ENCODE peak calls at places on chromosomes 3 and 15, in eight cellular contexts. D is astrocyte of the spinal cord, S is IMR-90, F is HFF-Myc, K is fibroblast of mammary gland, I is A549, R is lower lobe of right lung, V is astrocyte. E is an unnamed sample.

GRCh38 chr3:105253225-105253624 is 113.5 kb upstream of the ALCAM start:
- DNase-seq in D (peak; percentile 50), R (no peak), K (no peak), V (peak; percentile 47), I (no peak), S (no peak), F (no peak), E (no peak)

GRCh38 chr15:100778831-100779288 is 100.8 kb upstream of the ALDH1A3 start:
- DNase-seq in K (no peak), I (no peak), V (no peak), F (no peak), R (no peak), S (no peak), D (no peak), E (no peak)

GRCh38 chr3:38986901-38987300 is 64.8 kb downstream of the SCN11A start:
- DNase-seq in K (peak; percentile 17), S (peak; percentile 50), V (no peak), F (no peak), I (no peak), D (no peak), R (no peak), E (no peak)

GRCh38 chr3:129034650-129035049 is 25.9 kb upstream of the GP9 start:
- DNase-seq in I (no peak), R (no peak), F (no peak), D (no peak), S (no peak), V (no peak), K (no peak), E (no peak)

GRCh38 chr3:122077293-122078234 is 22.4 kb downstream of the CD86 start:
- DNase-seq in V (no peak), I (no peak), R (no peak), S (no peak), K (no peak), F (no peak), D (no peak), E (no peak)

GRCh38 chr15:88647362-88648105 is 8.7 kb downstream of the ISG20 start:
- DNase-seq in I (no peak), F (no peak), R (no peak), S (no peak), V (no peak), K (no peak), D (no peak), E (no peak)

GRCh38 chr15:69951511-69952209 is 146.1 kb downstream of the TLE3 start:
- DNase-seq in R (no peak), V (no peak), D (no peak), F (no peak), I (no peak), K (no peak), S (peak; percentile 13), E (no peak)

GRCh38 chr15:48175126-48175525 is 3.0 kb downstream of the MYEF2 start:
- DNase-seq in R (no peak), D (no peak), F (no peak), V (no peak), K (no peak), I (no peak), S (no peak), E (no peak)

GRCh38 chr3:153595186-153595815 is 433.3 kb downstream of the RAP2B start:
- DNase-seq in V (peak; percentile 25), R (no peak), S (peak; percentile 50), D (peak; percentile 65), K (peak; percentile 59), I (peak; percentile 33), F (no peak), E (no peak)

GRCh38 chr3:112813723-112814171 is 32.9 kb downstream of the CD200R1L start:
- DNase-seq in K (peak; percentile 45), D (no peak), R (peak; percentile 51), I (no peak), S (peak; percentile 62), F (no peak), V (peak; percentile 74), E (no peak)

GRCh38 chr15:43511012-43511885 is 6.2 kb upstream of the MAP1A start:
- DNase-seq in D (no peak), S (no peak), R (no peak), K (no peak), F (no peak), I (peak; percentile 52), V (no peak), E (no peak)

GRCh38 chr3:115523467-115523866 is 99.8 kb upstream of the GAP43 start:
- DNase-seq in V (no peak), R (no peak), F (no peak), D (no peak), I (no peak), K (no peak), S (no peak), E (no peak)

GRCh38 chr15:99703603-99704443 is 29.4 kb downstream of the LYSMD4 start:
- DNase-seq in K (peak; percentile 92), D (peak; percentile 94), V (peak; percentile 87), I (peak; percentile 81), S (peak; percentile 95), F (peak; percentile 77), R (no peak), E (no peak)

GRCh38 chr3:1609416-1609815 is 489.2 kb upstream of the CNTN4 start:
- DNase-seq in V (no peak), R (no peak), K (no peak), S (no peak), I (no peak), F (no peak), D (no peak), E (no peak)

GRCh38 chr15:55277116-55277564 is 12.5 kb downstream of the RAB27A start:
- DNase-seq in R (no peak), D (peak; percentile 31), I (no peak), S (peak; percentile 82), F (no peak), V (peak; percentile 76), K (peak; percentile 41), E (no peak)

GRCh38 chr3:114336122-114336697 is 42.4 kb downstream of the TIGIT start:
- DNase-seq in K (peak; percentile 17), V (peak; percentile 13), S (peak; percentile 18), F (no peak), D (peak; percentile 15), R (no peak), I (no peak), E (no peak)

GRCh38 chr3:124467980-124468902 is 262.0 kb upstream of the UMPS start:
- DNase-seq in D (peak; percentile 36), F (no peak), R (no peak), S (peak; percentile 40), V (peak; percentile 10), I (peak; percentile 44), K (peak; percentile 28), E (peak; percentile 64)

GRCh38 chr3:31777092-31777491 is 204.0 kb downstream of the OSBPL10 start:
- DNase-seq in R (no peak), D (no peak), F (no peak), I (no peak), V (no peak), K (peak; percentile 49), S (peak; percentile 23), E (no peak)

GRCh38 chr3:180804871-180805430 is 107.5 kb upstream of the FXR1 start:
- DNase-seq in I (peak; percentile 12), S (peak; percentile 9), D (peak; percentile 55), F (no peak), V (peak; percentile 54), K (peak; percentile 49), R (no peak), E (no peak)

GRCh38 chr3:180802837-180803236 is 109.6 kb upstream of the FXR1 start:
- DNase-seq in K (peak; percentile 40), R (no peak), I (peak; percentile 9), D (peak; percentile 36), F (no peak), S (peak; percentile 4), V (peak; percentile 4), E (no peak)
- TF ChIP-seq CTCF in K (peak; percentile 58), R (peak; percentile 23), I (peak; percentile 42), D (peak; percentile 61), F (peak; percentile 15), S (peak; percentile 49), V (peak; percentile 37), E (no peak)

GRCh38 chr15:63532307-63532744 is 27.9 kb downstream of the USP3 start:
- DNase-seq in I (peak; percentile 37), R (no peak), S (peak; percentile 38), K (peak; percentile 54), V (no peak), F (no peak), D (no peak), E (no peak)

GRCh38 chr15:63530235-63530634 is 25.8 kb downstream of the USP3 start:
- DNase-seq in V (no peak), F (no peak), K (no peak), R (no peak), D (no peak), S (no peak), I (no peak), E (no peak)

GRCh38 chr15:63528138-63528659 is 23.8 kb downstream of the USP3 start:
- DNase-seq in K (no peak), R (no peak), F (no peak), I (no peak), S (no peak), D (no peak), V (peak; percentile 32), E (no peak)

GRCh38 chr15:63530762-63531299 is 26.4 kb downstream of the USP3 start:
- DNase-seq in K (no peak), V (no peak), F (no peak), I (no peak), S (no peak), R (no peak), D (no peak), E (no peak)

DNA sequence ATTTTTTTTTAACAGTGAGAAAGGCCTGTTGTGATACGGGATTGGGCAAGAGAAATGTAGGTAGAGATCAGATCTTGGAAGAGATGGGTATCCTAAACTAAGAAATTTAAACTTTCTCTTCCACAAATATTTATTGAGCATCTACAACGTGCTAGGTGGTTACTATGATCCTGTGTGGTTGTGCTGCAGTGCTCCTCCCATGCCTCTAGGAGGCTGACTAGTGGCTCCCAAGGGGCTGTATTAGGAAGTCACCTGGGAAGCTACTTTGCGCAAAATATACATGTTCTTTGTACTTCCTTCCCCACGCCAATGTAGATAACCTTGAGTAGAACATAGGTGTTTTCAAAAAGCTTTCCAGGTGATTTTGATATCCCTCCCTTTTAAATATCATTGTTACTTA is 27.2 kb downstream of the USP3 start:
- DNase-seq in V (no peak), K (no peak), S (no peak), I (no peak), R (no peak), D (no peak), F (no peak), E (no peak)
- TF ChIP-seq CTCF in V (no peak), K (peak; percentile 48), S (no peak), I (no peak), R (no peak), D (peak; percentile 29), F (peak; percentile 46), E (no peak)

DNA sequence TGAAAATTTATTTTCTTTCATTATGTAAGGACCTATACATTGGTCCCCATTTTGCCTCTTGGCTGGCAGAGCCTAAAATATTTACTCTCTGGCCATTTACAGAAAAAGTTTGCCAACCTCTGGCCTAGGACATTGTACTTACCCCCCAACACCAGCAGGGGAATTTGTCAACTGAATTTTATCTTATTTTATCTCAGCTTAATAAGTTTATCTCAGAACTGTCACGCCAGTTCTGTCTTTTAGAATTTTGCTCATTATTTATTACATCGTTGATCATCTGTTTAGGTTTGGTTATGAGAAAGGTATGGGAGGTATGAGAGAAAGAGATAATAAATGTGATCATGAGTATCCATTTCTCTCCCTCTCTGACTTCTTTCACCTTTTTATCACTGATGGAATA is 38.3 kb downstream of the CHD2 start:
- DNase-seq in R (no peak), S (no peak), K (no peak), D (no peak), F (no peak), I (no peak), V (no peak), E (no peak)
- TF ChIP-seq CTCF in R (peak; percentile 5), S (peak; percentile 8), K (peak; percentile 19), D (peak; percentile 27), F (no peak), I (no peak), V (peak; percentile 17), E (peak; percentile 19)

GRCh38 chr15:26682765-26683164 is 90.1 kb downstream of the GABRB3 start:
- DNase-seq in K (no peak), F (no peak), S (no peak), R (no peak), I (no peak), V (no peak), D (no peak), E (no peak)
- TF ChIP-seq CTCF in K (no peak), F (no peak), S (no peak), R (no peak), I (no peak), V (no peak), D (no peak), E (no peak)